ENCODE peak calls at places on chromosome 15, in eight cellular contexts. Y, M, Z, G, P, A, I and W are unnamed samples.

GRCh38 chr15:99110581-99111320 is 5.9 kb downstream of the SYNM start:
- DNase-seq in Y (no peak), M (no peak), Z (no peak), G (no peak), P (no peak), A (no peak), I (no peak), W (no peak)

GRCh38 chr15:62298811-62299210 is 133.7 kb upstream of the C2CD4B start:
- DNase-seq in Y (no peak), M (no peak), Z (no peak), G (no peak), P (no peak), A (no peak), I (no peak), W (no peak)

GRCh38 chr15:88940110-88940675 is 27.0 kb upstream of the MFGE8 start:
- DNase-seq in Y (no peak), M (no peak), Z (no peak), G (no peak), P (no peak), A (no peak), I (no peak), W (no peak)

GRCh38 chr15:77038312-77039216 is 32.3 kb downstream of the TSPAN3 start:
- DNase-seq in Y (no peak), M (no peak), Z (no peak), G (no peak), P (peak), A (no peak), I (no peak), W (no peak)

GRCh38 chr15:63523306-63523990 is 19.1 kb downstream of the USP3 start:
- DNase-seq in Y (no peak), M (no peak), Z (no peak), G (no peak), P (no peak), A (no peak), I (no peak), W (no peak)

GRCh38 chr15:40441012-40441735 is 421 bp downstream of the BAHD1 start:
- DNase-seq in Y (no peak), M (no peak), Z (no peak), G (no peak), P (no peak), A (no peak), I (no peak), W (no peak)

GRCh38 chr15:74383695-74384565 is 16.5 kb upstream of the CYP11A1 start:
- DNase-seq in Y (no peak), M (peak), Z (no peak), G (peak), P (peak), A (peak), I (no peak), W (no peak)

GRCh38 chr15:30984542-30984941 is 6.9 kb downstream of the MTMR10 start:
- DNase-seq in Y (peak), M (no peak), Z (no peak), G (no peak), P (no peak), A (no peak), I (peak), W (no peak)

GRCh38 chr15:96699871-96700401 is 369.4 kb downstream of the NR2F2 start:
- DNase-seq in Y (no peak), M (no peak), Z (no peak), G (no peak), P (no peak), A (no peak), I (no peak), W (no peak)

GRCh38 chr15:34239151-34239761 is 14.4 kb downstream of the EMC4 start:
- DNase-seq in Y (no peak), M (peak), Z (no peak), G (no peak), P (peak), A (no peak), I (no peak), W (no peak)

GRCh38 chr15:83512459-83512858 is 65.3 kb downstream of the SH3GL3 start:
- DNase-seq in Y (no peak), M (no peak), Z (no peak), G (no peak), P (no peak), A (no peak), I (no peak), W (no peak)

GRCh38 chr15:101100593-101101442 is 151.0 kb downstream of the CHSY1 start:
- DNase-seq in Y (no peak), M (no peak), Z (no peak), G (no peak), P (no peak), A (no peak), I (no peak), W (no peak)

GRCh38 chr15:90212221-90213079 is 11.3 kb downstream of the SEMA4B start:
- DNase-seq in Y (no peak), M (no peak), Z (no peak), G (no peak), P (no peak), A (peak), I (no peak), W (peak)

GRCh38 chr15:67149859-67150824 is 84.7 kb downstream of the SMAD3 start:
- DNase-seq in Y (peak), M (peak), Z (peak), G (no peak), P (peak), A (peak), I (no peak), W (peak)

GRCh38 chr15:64686130-64686735 is 89.2 kb downstream of the RBPMS2 start:
- DNase-seq in Y (peak), M (no peak), Z (no peak), G (peak), P (peak), A (peak), I (peak), W (peak)

GRCh38 chr15:94205366-94205765 is 26.0 kb upstream of the MCTP2 start:
- DNase-seq in Y (no peak), M (no peak), Z (no peak), G (no peak), P (peak), A (no peak), I (no peak), W (no peak)

GRCh38 chr15:40511472-40512133 is 40.8 kb downstream of the CHST14 start:
- DNase-seq in Y (peak), M (no peak), Z (peak), G (peak), P (peak), A (peak), I (peak), W (peak)

GRCh38 chr15:67685008-67685599 is 140.2 kb upstream of the SKOR1 start:
- DNase-seq in Y (peak), M (no peak), Z (no peak), G (no peak), P (no peak), A (no peak), I (no peak), W (no peak)

GRCh38 chr15:51334011-51334426 is 4.4 kb downstream of the CYP19A1 start:
- DNase-seq in Y (no peak), M (no peak), Z (no peak), G (no peak), P (no peak), A (no peak), I (no peak), W (no peak)

GRCh38 chr15:88932271-88932874 is 19.2 kb upstream of the MFGE8 start:
- DNase-seq in Y (no peak), M (no peak), Z (no peak), G (no peak), P (no peak), A (no peak), I (peak), W (no peak)

GRCh38 chr15:64634576-64635485 is 140.6 kb downstream of the RBPMS2 start:
- DNase-seq in Y (peak), M (peak), Z (no peak), G (no peak), P (peak), A (peak), I (no peak), W (peak)

GRCh38 chr15:75693501-75694240 is 19.0 kb downstream of the CSPG4 start:
- DNase-seq in Y (peak), M (no peak), Z (no peak), G (no peak), P (no peak), A (no peak), I (no peak), W (no peak)

GRCh38 chr15:87620393-87620792 is 636.1 kb downstream of the NTRK3 start:
- DNase-seq in Y (no peak), M (no peak), Z (no peak), G (no peak), P (no peak), A (no peak), I (no peak), W (no peak)

GRCh38 chr15:65653781-65654521 is 32.2 kb downstream of the SLC24A1 start:
- DNase-seq in Y (no peak), M (no peak), Z (no peak), G (no peak), P (no peak), A (no peak), I (no peak), W (no peak)